ENCODE peak calls at places on chromosomes 16 and 17, in eight cellular contexts. H, Y, P, I, Z, A, F and Q are unnamed samples.
A peak's percentile ranks its signal among the peaks of the same experiment; 100 is the strongest.

GRCh38 chr17:30415491-30415890 is 36.8 kb downstream of the CPD start:
- DNase-seq in H (no peak), Y (no peak), P (no peak), I (no peak), Z (no peak), A (peak; percentile 67), F (no peak), Q (no peak)

GRCh38 chr17:10616502-10617119 is 40.5 kb downstream of the MYH3 start:
- DNase-seq in H (peak; percentile 80), Y (peak; percentile 67), P (peak; percentile 80), I (peak; percentile 82), Z (peak; percentile 83), A (peak; percentile 76), F (peak; percentile 93), Q (peak; percentile 72)

GRCh38 chr16:19168173-19169080 is at the start of gene SYT17:
- DNase-seq in H (peak; percentile 21), Y (no peak), P (peak; percentile 88), I (no peak), Z (no peak), A (peak; percentile 29), F (peak; percentile 55), Q (no peak)

GRCh38 chr17:21249911-21250703 is 3.1 kb downstream of the NATD1 start:
- DNase-seq in H (no peak), Y (no peak), P (no peak), I (no peak), Z (no peak), A (no peak), F (no peak), Q (no peak)

GRCh38 chr16:55184052-55184451 is 140.0 kb upstream of the IRX6 start:
- DNase-seq in H (no peak), Y (no peak), P (peak; percentile 24), I (no peak), Z (no peak), A (no peak), F (peak; percentile 89), Q (no peak)

GRCh38 chr16:66188786-66189725 is 177.4 kb upstream of the CDH5 start:
- DNase-seq in H (no peak), Y (no peak), P (no peak), I (peak; percentile 78), Z (no peak), A (no peak), F (no peak), Q (no peak)

GRCh38 chr17:63382136-63382535 is 64.0 kb downstream of the CYB561 start:
- DNase-seq in H (no peak), Y (no peak), P (no peak), I (no peak), Z (no peak), A (peak; percentile 38), F (no peak), Q (no peak)

GRCh38 chr16:67431077-67431804 is at the start of gene HSD11B2:
- DNase-seq in H (peak; percentile 48), Y (peak; percentile 59), P (peak; percentile 93), I (peak; percentile 87), Z (peak; percentile 40), A (peak; percentile 85), F (peak; percentile 76), Q (peak; percentile 43)

GRCh38 chr17:64500923-64501765 is 4.3 kb upstream of the POLG2 start:
- DNase-seq in H (no peak), Y (peak; percentile 58), P (no peak), I (no peak), Z (no peak), A (peak; percentile 20), F (no peak), Q (no peak)

GRCh38 chr17:37239690-37240344 is 136.0 kb upstream of the C17orf78 start:
- DNase-seq in H (peak; percentile 8), Y (no peak), P (peak; percentile 33), I (no peak), Z (peak; percentile 3), A (peak; percentile 52), F (peak; percentile 19), Q (peak; percentile 12)

GRCh38 chr17:61444831-61445230 is 7.4 kb upstream of the TBX4 start:
- DNase-seq in H (no peak), Y (no peak), P (no peak), I (no peak), Z (no peak), A (peak; percentile 32), F (no peak), Q (no peak)

GRCh38 chr16:73189132-73189531 is 141.2 kb upstream of the ZFHX3 start:
- DNase-seq in H (no peak), Y (no peak), P (no peak), I (no peak), Z (no peak), A (no peak), F (no peak), Q (no peak)

GRCh38 chr17:74862108-74862901 is 2.6 kb upstream of the GRIN2C start:
- DNase-seq in H (peak; percentile 79), Y (no peak), P (peak; percentile 97), I (no peak), Z (no peak), A (peak; percentile 56), F (peak; percentile 80), Q (peak; percentile 62)

GRCh38 chr16:77874347-77874746 is 86.0 kb downstream of the VAT1L start:
- DNase-seq in H (no peak), Y (no peak), P (no peak), I (no peak), Z (no peak), A (no peak), F (no peak), Q (no peak)
- H3K9ac ChIP-seq in H (no peak overlapping the region), Y (no peak overlapping the region), P (no peak overlapping the region), I (no peak overlapping the region), Z (no peak overlapping the region), A (no peak overlapping the region), F (no peak overlapping the region), Q (no peak overlapping the region)

DNA sequence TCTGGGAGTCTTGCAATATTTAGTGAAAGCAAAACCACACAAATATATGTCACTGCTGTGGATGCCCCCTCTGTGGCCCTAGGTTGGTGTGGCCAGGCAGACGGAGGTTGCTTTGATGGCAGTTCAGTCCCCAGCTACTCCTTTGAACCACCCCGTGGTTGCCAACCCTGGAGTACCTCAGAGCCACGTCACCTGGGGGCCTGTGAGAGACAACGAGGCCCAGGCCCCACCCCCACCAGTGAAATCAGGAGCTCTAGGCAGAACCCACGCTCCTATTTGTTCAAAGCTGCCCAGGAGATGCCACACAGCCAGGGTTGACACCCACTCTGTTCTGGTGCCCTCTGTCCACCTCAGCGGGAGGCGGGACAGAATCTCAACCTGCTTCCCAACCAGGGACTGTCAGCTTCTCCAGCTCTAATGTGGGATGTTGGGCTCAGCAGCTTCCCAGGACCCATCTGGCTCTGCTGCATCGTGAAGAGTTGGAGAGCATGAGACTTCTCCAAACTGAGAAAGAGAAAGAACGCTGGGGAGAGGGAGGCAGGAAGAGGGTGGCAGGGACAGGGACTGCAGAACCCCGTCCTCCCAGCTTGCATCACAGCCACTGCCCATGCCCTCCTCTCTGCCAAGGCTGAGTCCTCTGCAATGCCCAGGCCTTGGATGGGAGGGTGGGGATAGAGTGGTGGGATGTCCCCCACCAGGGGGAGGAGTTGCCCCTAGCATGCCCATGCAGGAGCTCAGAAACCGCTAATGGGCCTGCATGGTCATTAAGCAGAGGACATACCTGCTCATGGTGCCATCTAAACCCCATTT is 81.8 kb downstream of the C16orf78 start:
- DNase-seq in H (no peak), Y (no peak), P (no peak), I (no peak), Z (no peak), A (no peak), F (no peak), Q (no peak)
- H3K9ac ChIP-seq in H (no peak overlapping the region), Y (no peak overlapping the region), P (no peak overlapping the region), I (no peak overlapping the region), Z (no peak overlapping the region), A (no peak overlapping the region), F (no peak overlapping the region), Q (no peak overlapping the region)

DNA sequence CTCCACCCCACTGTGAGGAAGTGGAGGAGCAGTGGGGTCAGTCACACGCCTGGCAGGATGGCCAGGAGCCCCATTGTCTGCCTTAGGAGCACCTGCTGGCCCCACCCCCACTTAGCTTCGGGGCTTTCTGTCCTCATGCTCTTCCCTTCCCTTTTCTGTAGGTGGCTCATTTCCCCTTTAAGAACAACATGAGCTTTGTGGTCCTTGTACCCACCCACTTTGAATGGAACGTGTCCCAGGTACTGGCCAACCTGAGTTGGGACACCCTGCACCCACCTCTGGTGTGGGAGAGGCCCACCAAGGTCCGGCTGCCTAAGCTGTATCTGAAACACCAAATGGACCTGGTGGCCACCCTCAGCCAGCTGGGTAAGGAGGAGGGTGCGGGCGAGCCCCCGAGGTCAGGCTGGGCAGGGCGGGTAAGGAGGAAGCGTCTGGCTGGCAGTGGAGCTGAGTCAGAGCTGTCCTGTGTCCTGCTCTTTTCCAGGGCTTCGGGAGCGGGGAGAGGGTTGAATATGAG is 9.4 kb upstream of the SERPINF1 start:
- DNase-seq in H (no peak), Y (peak; percentile 78), P (no peak), I (no peak), Z (peak; percentile 45), A (peak; percentile 47), F (peak; percentile 57), Q (no peak)
- H3K9ac ChIP-seq in H (no peak overlapping the region), Y (peak overlapping the region; percentile 19), P (no peak overlapping the region), I (no peak overlapping the region), Z (peak overlapping the region; percentile 30), A (no peak overlapping the region), F (no peak overlapping the region), Q (no peak overlapping the region)

GRCh38 chr16:1355591-1355990 is 3.9 kb downstream of the GNPTG start:
- DNase-seq in H (no peak), Y (no peak), P (no peak), I (no peak), Z (no peak), A (no peak), F (no peak), Q (no peak)

GRCh38 chr16:1351582-1352362 is at the start of the genes GNPTG and TSR3:
- DNase-seq in H (peak; percentile 89), Y (peak; percentile 87), P (peak; percentile 96), I (peak; percentile 96), Z (peak; percentile 60), A (peak; percentile 93), F (peak; percentile 88), Q (peak; percentile 93)

GRCh38 chr16:1354815-1355214 is 3.1 kb downstream of the GNPTG start:
- DNase-seq in H (no peak), Y (no peak), P (no peak), I (no peak), Z (no peak), A (no peak), F (no peak), Q (no peak)

GRCh38 chr16:1357906-1358566 is 6.3 kb downstream of the GNPTG start:
- DNase-seq in H (no peak), Y (no peak), P (no peak), I (no peak), Z (peak; percentile 64), A (peak; percentile 36), F (no peak), Q (no peak)

DNA sequence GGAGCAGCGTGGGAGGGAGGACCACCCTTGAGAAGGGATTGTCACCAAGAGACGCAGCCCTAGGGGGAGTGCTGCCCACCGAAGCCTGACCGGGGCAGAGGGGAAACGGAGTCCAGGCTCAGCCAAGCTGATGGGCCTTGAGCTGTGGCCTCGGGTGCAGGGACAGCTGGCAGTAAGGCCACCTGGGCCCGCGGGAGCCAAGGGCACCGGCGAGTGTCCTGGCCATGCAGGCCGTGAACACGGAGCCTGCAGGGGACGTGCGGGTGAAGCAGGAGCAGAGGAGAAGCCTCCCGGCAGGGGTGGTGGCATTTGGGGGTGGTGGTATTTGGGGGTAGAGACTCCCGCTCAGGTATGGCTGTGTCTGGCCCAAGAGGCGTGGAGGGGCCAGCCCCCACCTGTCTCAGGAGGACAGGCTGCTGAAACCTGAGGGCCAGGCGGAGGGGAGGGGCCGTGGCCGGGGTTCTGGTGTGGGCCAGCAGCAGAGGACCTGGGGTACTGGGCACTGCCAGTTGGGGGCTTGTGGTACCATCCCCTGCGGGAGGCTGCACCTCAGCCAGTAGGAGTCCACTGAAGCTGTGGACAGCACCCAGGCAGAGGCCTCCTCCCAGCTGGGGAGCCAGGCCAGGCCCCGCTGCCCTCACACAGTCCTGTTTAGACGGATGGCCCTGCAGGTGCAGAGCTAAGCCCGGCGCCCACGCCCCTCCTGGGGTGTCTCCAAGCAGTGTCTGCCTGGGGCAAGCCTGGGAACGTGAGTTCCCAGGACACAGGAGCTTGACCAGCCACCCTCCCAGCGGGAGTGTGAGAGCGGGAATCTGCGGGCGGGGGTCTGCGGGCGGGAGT is 4.5 kb downstream of the GNPTG start:
- DNase-seq in H (no peak), Y (no peak), P (no peak), I (no peak), Z (no peak), A (no peak), F (no peak), Q (no peak)
- H3K9ac ChIP-seq in H (no peak overlapping the region), Y (no peak overlapping the region), P (no peak overlapping the region), I (no peak overlapping the region), Z (peak overlapping the region; percentile 49), A (no peak overlapping the region), F (no peak overlapping the region), Q (no peak overlapping the region)